ENCODE peak calls at places on chromosome 15, in five cellular contexts. P is trophoblast cell, C is suprapubic skin, U is IMR-90, M is NCI-H1092 treated with DMSO at 0.1 percent for 48 hours. N is an unnamed sample.

GRCh38 chr15:64949383-64950141 is 37.9 kb downstream of the ANKDD1A start:
- DNase-seq in P (peak; percentile 94), C (peak; percentile 55), U (no peak), M (no peak), N (no peak)

GRCh38 chr15:68379759-68380290 is 52.1 kb downstream of the ITGA11 start:
- DNase-seq in P (no peak), C (peak; percentile 28), U (peak; percentile 71), M (no peak), N (no peak)

GRCh38 chr15:65512807-65513416 is 4.6 kb downstream of the DPP8 start:
- DNase-seq in P (no peak), C (no peak), U (no peak), M (no peak), N (peak; percentile 54)

GRCh38 chr15:74046275-74046674 is 36.1 kb downstream of the GOLGA6A start:
- DNase-seq in P (no peak), C (no peak), U (no peak), M (no peak), N (no peak)

GRCh38 chr15:39192979-39193559 is 387.8 kb upstream of the THBS1 start:
- DNase-seq in P (peak; percentile 69), C (no peak), U (no peak), M (no peak), N (no peak)

GRCh38 chr15:92797168-92798052 is 102.7 kb upstream of the CHD2 start:
- DNase-seq in P (peak; percentile 96), C (no peak), U (peak; percentile 81), M (peak; percentile 69), N (peak; percentile 61)

GRCh38 chr15:91882858-91883586 is 29.5 kb downstream of the SLCO3A1 start:
- DNase-seq in P (no peak), C (no peak), U (peak; percentile 60), M (no peak), N (no peak)

GRCh38 chr15:80777137-80777536 is 2.0 kb upstream of the CEMIP start:
- DNase-seq in P (peak; percentile 22), C (no peak), U (peak; percentile 68), M (no peak), N (no peak)

GRCh38 chr15:45338417-45338816 is 39.9 kb downstream of the GATM start:
- DNase-seq in P (peak; percentile 26), C (no peak), U (no peak), M (no peak), N (peak; percentile 30)